ENCODE peak calls at places on chromosomes 4 and X, in five cellular contexts. One of them, this sample, is unnamed.

GRCh38 chr4:144562019-144562740 is 83.8 kb upstream of the HHIP start:
- DNase-seq in H1: peak; percentile 15
- DNase-seq in NT2/D1: no peak
- DNase-seq in GM12878: no peak
- DNase-seq in HepG2: no peak
- DNase-seq in this sample: no peak

GRCh38 chrX:24241822-24242648 is 71.8 kb downstream of the SUPT20HL2 start:
- DNase-seq in NT2/D1: peak; percentile 9
- DNase-seq in GM12878: no peak
- DNase-seq in HepG2: peak; percentile 31
- DNase-seq in H1: no peak
- DNase-seq in this sample: peak; percentile 67

GRCh38 chr4:129641179-129641578 is 545.2 kb downstream of the C4orf33 start:
- DNase-seq in HepG2: peak; percentile 16
- DNase-seq in GM12878: peak; percentile 8
- DNase-seq in NT2/D1: peak; percentile 30
- DNase-seq in H1: peak; percentile 23
- DNase-seq in this sample: peak; percentile 16

GRCh38 chr4:106056914-106057313 is 161.6 kb downstream of the NPNT start:
- DNase-seq in HepG2: no peak
- DNase-seq in NT2/D1: peak; percentile 13
- DNase-seq in H1: peak; percentile 3
- DNase-seq in GM12878: no peak
- DNase-seq in this sample: no peak

GRCh38 chrX:135009057-135009605 is 13.2 kb downstream of the RTL8B start:
- DNase-seq in H1: no peak
- DNase-seq in NT2/D1: no peak
- DNase-seq in GM12878: no peak
- DNase-seq in HepG2: peak; percentile 60
- DNase-seq in this sample: no peak

GRCh38 chr4:3656441-3657376 is 109.5 kb upstream of the ADRA2C start:
- DNase-seq in GM12878: no peak
- DNase-seq in HepG2: no peak
- DNase-seq in NT2/D1: no peak
- DNase-seq in H1: no peak
- DNase-seq in this sample: no peak

GRCh38 chrX:127058220-127058619 is 238.7 kb downstream of the PRR32 start:
- DNase-seq in H1: no peak
- DNase-seq in NT2/D1: no peak
- DNase-seq in GM12878: no peak
- DNase-seq in HepG2: no peak
- DNase-seq in this sample: no peak

GRCh38 chr4:39976945-39977488 is 694 bp downstream of the PDS5A start:
- DNase-seq in H1: no peak
- DNase-seq in HepG2: no peak
- DNase-seq in NT2/D1: no peak
- DNase-seq in GM12878: no peak
- DNase-seq in this sample: peak; percentile 7

GRCh38 chrX:39811391-39811790 is 286.4 kb downstream of the BCOR start:
- DNase-seq in GM12878: no peak
- DNase-seq in NT2/D1: no peak
- DNase-seq in H1: no peak
- DNase-seq in HepG2: no peak
- DNase-seq in this sample: no peak

GRCh38 chr4:108829981-108830492 is 67.2 kb upstream of the ETNPPL start:
- DNase-seq in GM12878: no peak
- DNase-seq in NT2/D1: no peak
- DNase-seq in H1: no peak
- DNase-seq in HepG2: no peak
- DNase-seq in this sample: no peak

GRCh38 chrX:133981908-133982307 is 3.5 kb downstream of the GPC3 start:
- DNase-seq in H1: no peak
- DNase-seq in NT2/D1: no peak
- DNase-seq in GM12878: no peak
- DNase-seq in HepG2: no peak
- DNase-seq in this sample: no peak

GRCh38 chrX:113157496-113157895 is 316.9 kb upstream of the AMOT start:
- DNase-seq in HepG2: no peak
- DNase-seq in H1: no peak
- DNase-seq in GM12878: no peak
- DNase-seq in NT2/D1: no peak
- DNase-seq in this sample: peak; percentile 11

GRCh38 chrX:110180928-110181310 is 137.0 kb downstream of the AMMECR1 start:
- DNase-seq in HepG2: no peak
- DNase-seq in GM12878: no peak
- DNase-seq in H1: no peak
- DNase-seq in NT2/D1: no peak
- DNase-seq in this sample: no peak

GRCh38 chr4:5165419-5166369 is 114.4 kb downstream of the STK32B start:
- DNase-seq in H1: no peak
- DNase-seq in NT2/D1: no peak
- DNase-seq in HepG2: no peak
- DNase-seq in GM12878: no peak
- DNase-seq in this sample: peak; percentile 0

GRCh38 chr4:165384608-165385007 is 5.8 kb downstream of the CPE start:
- DNase-seq in GM12878: no peak
- DNase-seq in HepG2: peak; percentile 23
- DNase-seq in H1: no peak
- DNase-seq in NT2/D1: no peak
- DNase-seq in this sample: no peak

GRCh38 chrX:95056901-95057300 is 1382.9 kb downstream of the FAM133A start:
- DNase-seq in NT2/D1: no peak
- DNase-seq in GM12878: no peak
- DNase-seq in H1: no peak
- DNase-seq in HepG2: no peak
- DNase-seq in this sample: no peak

GRCh38 chrX:85244411-85245210 is 820 bp downstream of the ZNF711 start:
- DNase-seq in NT2/D1: no peak
- DNase-seq in H1: no peak
- DNase-seq in HepG2: no peak
- DNase-seq in GM12878: no peak
- DNase-seq in this sample: peak; percentile 16

GRCh38 chr4:48173055-48173991 is 39.3 kb upstream of the TXK start:
- DNase-seq in GM12878: peak; percentile 55
- DNase-seq in H1: no peak
- DNase-seq in NT2/D1: peak; percentile 6
- DNase-seq in HepG2: no peak
- DNase-seq in this sample: no peak

GRCh38 chr4:99290848-99291786 is at the start of gene ADH1A:
- DNase-seq in HepG2: no peak
- DNase-seq in H1: no peak
- DNase-seq in NT2/D1: no peak
- DNase-seq in GM12878: no peak
- DNase-seq in this sample: no peak

GRCh38 chr4:16133406-16133805 is 49.6 kb upstream of the PROM1 start:
- DNase-seq in HepG2: no peak
- DNase-seq in H1: no peak
- DNase-seq in GM12878: no peak
- DNase-seq in NT2/D1: no peak
- DNase-seq in this sample: no peak

GRCh38 chr4:122762520-122762919 is 30.0 kb downstream of the BBS12 start:
- DNase-seq in NT2/D1: no peak
- DNase-seq in GM12878: no peak
- DNase-seq in HepG2: peak; percentile 18
- DNase-seq in H1: no peak
- DNase-seq in this sample: no peak

GRCh38 chrX:39896951-39897740 is 200.6 kb downstream of the BCOR start:
- DNase-seq in HepG2: peak; percentile 24
- DNase-seq in GM12878: no peak
- DNase-seq in NT2/D1: peak; percentile 57
- DNase-seq in H1: no peak
- DNase-seq in this sample: peak; percentile 30

DNA sequence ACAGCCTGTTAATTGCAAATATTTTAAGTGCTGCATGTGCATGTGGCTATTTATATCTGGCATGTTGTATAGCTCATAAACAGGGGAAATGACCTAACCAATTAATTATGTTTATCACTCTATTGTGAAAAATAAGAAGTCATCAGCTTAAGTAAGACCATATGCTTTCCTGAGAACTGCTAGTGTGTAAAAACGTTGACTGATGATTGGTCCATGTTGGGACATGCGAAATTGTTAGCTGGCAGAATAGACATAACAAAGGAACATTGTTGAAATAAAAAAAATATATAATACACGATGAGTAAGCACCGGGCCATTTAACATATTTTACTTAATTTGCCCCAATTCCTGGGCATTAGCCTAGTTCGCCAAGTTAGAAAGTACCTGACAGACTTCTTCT is 207.5 kb downstream of the ANK2 start:
- DNase-seq in NT2/D1: no peak
- DNase-seq in H1: no peak
- DNase-seq in HepG2: no peak
- DNase-seq in GM12878: no peak
- DNase-seq in this sample: no peak
- TF ChIP-seq SUZ12 in NT2/D1: no peak
- TF ChIP-seq SUZ12 in H1: no peak
- TF ChIP-seq SUZ12 in HepG2: no peak
- TF ChIP-seq SUZ12 in GM12878: no peak
- TF ChIP-seq SUZ12 in this sample: no peak

DNA sequence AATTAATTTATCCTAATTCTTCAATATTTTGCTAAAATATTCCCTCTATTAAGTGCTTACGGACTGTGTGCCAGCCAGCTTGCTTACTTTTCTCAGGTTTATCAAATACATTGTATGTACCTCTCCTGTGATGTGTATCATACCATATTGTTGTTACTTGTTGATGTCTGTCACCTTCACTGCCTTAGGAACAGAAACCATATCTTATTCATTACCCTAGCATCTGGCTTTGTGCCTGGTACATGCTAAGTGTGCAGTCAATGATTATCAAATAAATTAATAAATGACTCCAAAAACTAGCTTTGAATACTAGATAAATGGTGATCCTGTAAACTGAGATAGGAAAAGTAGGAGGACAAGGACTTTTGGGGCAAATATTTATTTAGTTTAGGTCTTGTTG is 6.9 kb downstream of the CLCN3 start:
- DNase-seq in NT2/D1: no peak
- DNase-seq in HepG2: no peak
- DNase-seq in GM12878: no peak
- DNase-seq in H1: no peak
- DNase-seq in this sample: no peak
- TF ChIP-seq SUZ12 in NT2/D1: no peak
- TF ChIP-seq SUZ12 in HepG2: no peak
- TF ChIP-seq SUZ12 in GM12878: no peak
- TF ChIP-seq SUZ12 in H1: no peak
- TF ChIP-seq SUZ12 in this sample: no peak

GRCh38 chrX:79107891-79108718 is 36.4 kb upstream of the GPR174 start:
- DNase-seq in GM12878: peak; percentile 55
- DNase-seq in HepG2: no peak
- DNase-seq in NT2/D1: no peak
- DNase-seq in H1: no peak
- DNase-seq in this sample: no peak
- TF ChIP-seq SUZ12 in GM12878: no peak
- TF ChIP-seq SUZ12 in HepG2: no peak
- TF ChIP-seq SUZ12 in NT2/D1: no peak
- TF ChIP-seq SUZ12 in H1: no peak
- TF ChIP-seq SUZ12 in this sample: no peak

GRCh38 chr4:147286846-147287587 is 193.9 kb upstream of the EDNRA start:
- DNase-seq in NT2/D1: no peak
- DNase-seq in HepG2: no peak
- DNase-seq in GM12878: no peak
- DNase-seq in H1: no peak
- DNase-seq in this sample: no peak
- TF ChIP-seq SUZ12 in NT2/D1: no peak
- TF ChIP-seq SUZ12 in HepG2: no peak
- TF ChIP-seq SUZ12 in GM12878: no peak
- TF ChIP-seq SUZ12 in H1: no peak
- TF ChIP-seq SUZ12 in this sample: no peak

GRCh38 chr4:104629601-104630000 is 134.9 kb upstream of the CXXC4 start:
- DNase-seq in H1: no peak
- DNase-seq in GM12878: no peak
- DNase-seq in HepG2: no peak
- DNase-seq in NT2/D1: no peak
- DNase-seq in this sample: no peak
- TF ChIP-seq SUZ12 in H1: no peak
- TF ChIP-seq SUZ12 in GM12878: no peak
- TF ChIP-seq SUZ12 in HepG2: no peak
- TF ChIP-seq SUZ12 in NT2/D1: no peak
- TF ChIP-seq SUZ12 in this sample: no peak

GRCh38 chr4:148114436-148114835 is 327.8 kb downstream of the NR3C2 start:
- DNase-seq in GM12878: no peak
- DNase-seq in NT2/D1: no peak
- DNase-seq in H1: no peak
- DNase-seq in HepG2: no peak
- DNase-seq in this sample: no peak

GRCh38 chr4:148118179-148118578 is 324.0 kb downstream of the NR3C2 start:
- DNase-seq in HepG2: no peak
- DNase-seq in H1: no peak
- DNase-seq in NT2/D1: no peak
- DNase-seq in GM12878: no peak
- DNase-seq in this sample: no peak

GRCh38 chr4:148116971-148117370 is 325.2 kb downstream of the NR3C2 start:
- DNase-seq in HepG2: no peak
- DNase-seq in NT2/D1: no peak
- DNase-seq in H1: no peak
- DNase-seq in GM12878: no peak
- DNase-seq in this sample: no peak

GRCh38 chr4:148118628-148119027 is 323.6 kb downstream of the NR3C2 start:
- DNase-seq in GM12878: no peak
- DNase-seq in HepG2: no peak
- DNase-seq in NT2/D1: no peak
- DNase-seq in H1: no peak
- DNase-seq in this sample: no peak

DNA sequence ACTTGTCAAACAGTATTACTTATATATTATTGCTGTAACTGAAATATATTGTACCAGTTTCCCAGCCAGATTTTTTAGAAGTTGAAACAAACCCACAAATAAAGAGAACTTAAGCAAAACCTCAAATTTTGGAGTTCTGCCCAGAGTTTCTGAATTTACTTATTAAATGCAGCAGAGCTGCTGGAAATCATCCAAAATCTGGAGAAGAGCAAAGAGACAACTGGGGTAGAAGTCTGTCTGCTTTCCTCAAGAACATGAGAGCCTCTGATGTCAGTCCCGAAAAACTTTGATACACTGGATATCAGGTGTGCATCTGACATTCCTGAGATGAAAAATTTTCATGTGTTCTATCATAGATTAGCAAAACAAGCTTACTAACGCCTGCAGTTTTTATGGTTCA is 325.9 kb downstream of the NR3C2 start:
- DNase-seq in GM12878: no peak
- DNase-seq in NT2/D1: no peak
- DNase-seq in H1: no peak
- DNase-seq in HepG2: no peak
- DNase-seq in this sample: no peak
- TF ChIP-seq SUZ12 in GM12878: no peak
- TF ChIP-seq SUZ12 in NT2/D1: no peak
- TF ChIP-seq SUZ12 in H1: no peak
- TF ChIP-seq SUZ12 in HepG2: no peak
- TF ChIP-seq SUZ12 in this sample: no peak

GRCh38 chr4:18185491-18185890 is 163.9 kb upstream of the LCORL start:
- DNase-seq in GM12878: no peak
- DNase-seq in H1: no peak
- DNase-seq in NT2/D1: no peak
- DNase-seq in HepG2: no peak
- DNase-seq in this sample: no peak
- TF ChIP-seq SUZ12 in GM12878: no peak
- TF ChIP-seq SUZ12 in H1: no peak
- TF ChIP-seq SUZ12 in NT2/D1: no peak
- TF ChIP-seq SUZ12 in HepG2: no peak
- TF ChIP-seq SUZ12 in this sample: no peak